ENCODE peak calls at places on chromosomes 11 and 22, in seven cellular contexts. L is LoVo; J is neuronal stem cell; Y is psoas muscle; P is PC-9; E is lower lobe of right lung; A is activated CD4-positive, alpha-beta T cell treated with anti-CD3 and anti-CD28 coated beads, Interleukin-2, amount 50 U/mL, for 24 hours. U is an unnamed sample.

GRCh38 chr22:36910461-36910860 is 3.0 kb upstream of the CSF2RB start:
- DNase-seq in A (no peak), Y (no peak), L (no peak), E (no peak), J (no peak), P (peak), U (no peak)

GRCh38 chr11:102733232-102733875 is 8.6 kb upstream of the MMP8 start:
- DNase-seq in P (peak), A (no peak), L (peak), E (peak), J (peak), Y (no peak), U (peak)

GRCh38 chr11:69791266-69791665 is 16.1 kb upstream of the FGF4 start:
- DNase-seq in A (no peak), Y (peak), L (peak), P (peak), E (no peak), J (no peak), U (no peak)

GRCh38 chr22:46077669-46078099 is 72.6 kb upstream of the PPARA start:
- DNase-seq in E (peak), J (no peak), P (no peak), A (no peak), L (no peak), Y (peak), U (no peak)

GRCh38 chr11:100929377-100929776 is 200.2 kb downstream of the PGR start:
- DNase-seq in L (no peak), E (no peak), P (no peak), J (no peak), A (no peak), Y (no peak), U (no peak)

GRCh38 chr22:44436656-44437492 is 61.2 kb downstream of the RTL6 start:
- DNase-seq in E (no peak), L (no peak), Y (no peak), J (no peak), P (no peak), A (no peak), U (no peak)

GRCh38 chr22:24419480-24419860 is 7.9 kb upstream of the ADORA2A start:
- DNase-seq in Y (peak), J (no peak), L (no peak), P (no peak), E (no peak), A (no peak), U (no peak)

GRCh38 chr11:88478136-88478785 is 140.7 kb upstream of the CTSC start:
- DNase-seq in J (no peak), P (no peak), A (no peak), E (no peak), Y (no peak), L (no peak), U (no peak)

GRCh38 chr22:50673231-50674126 is 856 bp downstream of the SHANK3 start:
- DNase-seq in Y (no peak), A (no peak), J (peak), L (no peak), P (peak), E (no peak), U (no peak)

GRCh38 chr11:46207270-46207669 is 70.2 kb upstream of the CREB3L1 start:
- DNase-seq in P (no peak), E (no peak), J (no peak), L (no peak), Y (no peak), A (no peak), U (no peak)

GRCh38 chr11:104995001-104995408 is 26.6 kb upstream of the CASP4 start:
- DNase-seq in P (no peak), L (no peak), J (no peak), A (no peak), E (no peak), Y (no peak), U (no peak)

GRCh38 chr22:21000215-21000986 is 1.5 kb downstream of the THAP7 start:
- DNase-seq in A (no peak), P (no peak), Y (no peak), L (no peak), E (no peak), J (no peak), U (no peak)

GRCh38 chr22:19571207-19571795 is 47.1 kb upstream of the CLDN5 start:
- DNase-seq in J (no peak), A (no peak), P (no peak), Y (no peak), E (no peak), L (no peak), U (peak)

GRCh38 chr11:109423114-109423859 is 1.3 kb downstream of the C11orf87 start:
- DNase-seq in A (no peak), P (no peak), E (no peak), Y (peak), J (peak), L (no peak), U (no peak)

GRCh38 chr11:31806186-31806943 is 4.8 kb downstream of the PAX6 start:
- DNase-seq in J (no peak), P (no peak), E (no peak), A (no peak), Y (no peak), L (no peak), U (no peak)

GRCh38 chr22:33658775-33659174 is 261.5 kb downstream of the LARGE1 start:
- DNase-seq in A (no peak), J (no peak), E (no peak), P (no peak), L (no peak), Y (peak), U (no peak)

GRCh38 chr11:12680246-12680939 is 6.2 kb downstream of the TEAD1 start:
- DNase-seq in E (peak), J (peak), P (peak), L (peak), Y (peak), A (no peak), U (peak)

GRCh38 chr11:85752890-85753581 is 57.9 kb downstream of the SYTL2 start:
- DNase-seq in Y (no peak), L (no peak), E (no peak), P (no peak), J (no peak), A (peak), U (no peak)

GRCh38 chr22:26905076-26905475 is 247.7 kb downstream of the MIAT start:
- DNase-seq in Y (no peak), L (no peak), A (no peak), E (no peak), P (no peak), J (no peak), U (no peak)

GRCh38 chr22:17562906-17563870 is at the start of gene SLC25A18:
- DNase-seq in Y (peak), J (peak), L (no peak), E (no peak), A (no peak), P (no peak), U (no peak)

GRCh38 chr11:12674571-12674935 is 332 bp downstream of the TEAD1 start:
- DNase-seq in A (no peak), P (no peak), L (no peak), Y (no peak), J (no peak), E (no peak), U (no peak)

GRCh38 chr22:36163497-36163896 is 2.9 kb upstream of the APOL3 start:
- DNase-seq in Y (no peak), L (no peak), J (no peak), P (no peak), A (no peak), E (no peak), U (no peak)

GRCh38 chr11:1546536-1547466 is 25.3 kb downstream of the DUSP8 start:
- DNase-seq in L (peak), Y (peak), P (no peak), J (peak), A (no peak), E (no peak), U (peak)